ENCODE peak calls at places on chromosomes 2 and 18, in six cellular contexts. One of them, this sample, is unnamed.

GRCh38 chr2:155377178-155377780 is 678.8 kb downstream of the KCNJ3 start:
- DNase-seq in COR-L47: peak
- DNase-seq in activated B cell treated with CpG ODN at 0.5 μM for 24 hours: no peak
- DNase-seq in T-cell: no peak
- DNase-seq in AG04450: no peak
- DNase-seq in upper lobe of right lung: no peak
- DNase-seq in this sample: no peak

GRCh38 chr2:3041841-3042600 is 335.6 kb downstream of the EIPR1 start:
- DNase-seq in COR-L47: no peak
- DNase-seq in activated B cell treated with CpG ODN at 0.5 μM for 24 hours: no peak
- DNase-seq in T-cell: no peak
- DNase-seq in AG04450: no peak
- DNase-seq in upper lobe of right lung: no peak
- DNase-seq in this sample: no peak

GRCh38 chr18:61031626-61032025 is 301.6 kb upstream of the CDH20 start:
- DNase-seq in COR-L47: no peak
- DNase-seq in activated B cell treated with CpG ODN at 0.5 μM for 24 hours: no peak
- DNase-seq in T-cell: no peak
- DNase-seq in AG04450: no peak
- DNase-seq in upper lobe of right lung: no peak
- DNase-seq in this sample: no peak

GRCh38 chr2:54550523-54550922 is 94.4 kb downstream of the SPTBN1 start:
- DNase-seq in COR-L47: no peak
- DNase-seq in activated B cell treated with CpG ODN at 0.5 μM for 24 hours: no peak
- DNase-seq in T-cell: no peak
- DNase-seq in AG04450: no peak
- DNase-seq in upper lobe of right lung: no peak
- DNase-seq in this sample: no peak

GRCh38 chr2:231666171-231667095 is 41.9 kb upstream of the PTMA start:
- DNase-seq in COR-L47: no peak
- DNase-seq in activated B cell treated with CpG ODN at 0.5 μM for 24 hours: peak
- DNase-seq in T-cell: no peak
- DNase-seq in AG04450: peak
- DNase-seq in upper lobe of right lung: peak
- DNase-seq in this sample: peak

GRCh38 chr2:57890462-57890861 is 156.1 kb upstream of the VRK2 start:
- DNase-seq in COR-L47: no peak
- DNase-seq in activated B cell treated with CpG ODN at 0.5 μM for 24 hours: no peak
- DNase-seq in T-cell: no peak
- DNase-seq in AG04450: no peak
- DNase-seq in upper lobe of right lung: no peak
- DNase-seq in this sample: peak

GRCh38 chr2:16680294-16680693 is 14.7 kb upstream of the CYRIA start:
- DNase-seq in COR-L47: no peak
- DNase-seq in activated B cell treated with CpG ODN at 0.5 μM for 24 hours: no peak
- DNase-seq in T-cell: no peak
- DNase-seq in AG04450: no peak
- DNase-seq in upper lobe of right lung: no peak
- DNase-seq in this sample: no peak

GRCh38 chr2:44753552-44754285 is 187.8 kb upstream of the SIX3 start:
- DNase-seq in COR-L47: peak
- DNase-seq in activated B cell treated with CpG ODN at 0.5 μM for 24 hours: no peak
- DNase-seq in T-cell: no peak
- DNase-seq in AG04450: no peak
- DNase-seq in upper lobe of right lung: no peak
- DNase-seq in this sample: no peak

GRCh38 chr2:118661184-118661583 is 186.3 kb downstream of the EN1 start:
- DNase-seq in COR-L47: no peak
- DNase-seq in activated B cell treated with CpG ODN at 0.5 μM for 24 hours: no peak
- DNase-seq in T-cell: no peak
- DNase-seq in AG04450: no peak
- DNase-seq in upper lobe of right lung: no peak
- DNase-seq in this sample: no peak

GRCh38 chr2:9060819-9061218 is 57.3 kb upstream of the MBOAT2 start:
- DNase-seq in COR-L47: no peak
- DNase-seq in activated B cell treated with CpG ODN at 0.5 μM for 24 hours: no peak
- DNase-seq in T-cell: no peak
- DNase-seq in AG04450: no peak
- DNase-seq in upper lobe of right lung: no peak
- DNase-seq in this sample: no peak

GRCh38 chr2:232320038-232320790 is 58.3 kb upstream of the ALPP start:
- DNase-seq in COR-L47: no peak
- DNase-seq in activated B cell treated with CpG ODN at 0.5 μM for 24 hours: no peak
- DNase-seq in T-cell: no peak
- DNase-seq in AG04450: no peak
- DNase-seq in upper lobe of right lung: no peak
- DNase-seq in this sample: no peak

GRCh38 chr2:170585067-170585466 is 130.1 kb upstream of the SP5 start:
- DNase-seq in COR-L47: no peak
- DNase-seq in activated B cell treated with CpG ODN at 0.5 μM for 24 hours: no peak
- DNase-seq in T-cell: no peak
- DNase-seq in AG04450: no peak
- DNase-seq in upper lobe of right lung: no peak
- DNase-seq in this sample: no peak

GRCh38 chr2:177772529-177772928 is 300.0 kb downstream of the PDE11A start:
- DNase-seq in COR-L47: no peak
- DNase-seq in activated B cell treated with CpG ODN at 0.5 μM for 24 hours: no peak
- DNase-seq in T-cell: no peak
- DNase-seq in AG04450: no peak
- DNase-seq in upper lobe of right lung: no peak
- DNase-seq in this sample: no peak